ENCODE peak calls at places on chromosomes 11 and 22, in six cellular contexts. P, N, Q, I, X and M are unnamed samples.
A peak's percentile ranks its signal among the peaks of the same experiment; 100 is the strongest.

GRCh38 chr22:28074526-28074925 is 155.5 kb upstream of the PITPNB start:
- DNase-seq in P (no peak), N (no peak), Q (no peak), I (no peak), X (no peak), M (no peak)

GRCh38 chr11:110160016-110160415 is 66.8 kb downstream of the ZC3H12C start:
- DNase-seq in P (no peak), N (peak; percentile 13), Q (no peak), I (no peak), X (no peak), M (peak; percentile 44)

GRCh38 chr11:44382118-44382517 is 72.2 kb upstream of the ALX4 start:
- DNase-seq in P (no peak), N (no peak), Q (no peak), I (no peak), X (no peak), M (no peak)

GRCh38 chr22:48091060-48091650 is 1328.7 kb downstream of the TBC1D22A start:
- DNase-seq in P (no peak), N (no peak), Q (no peak), I (no peak), X (peak; percentile 18), M (no peak)

GRCh38 chr11:36008576-36008975 is 64.7 kb downstream of the LDLRAD3 start:
- DNase-seq in P (no peak), N (peak; percentile 84), Q (no peak), I (no peak), X (no peak), M (no peak)

GRCh38 chr11:91470656-91471055 is 754.0 kb upstream of the FAT3 start:
- DNase-seq in P (no peak), N (no peak), Q (no peak), I (no peak), X (no peak), M (no peak)

GRCh38 chr11:57248780-57249383 is 11.8 kb upstream of the APLNR start:
- DNase-seq in P (peak; percentile 90), N (peak; percentile 76), Q (no peak), I (peak; percentile 51), X (peak; percentile 79), M (peak; percentile 77)

GRCh38 chr11:2263724-2264360 is 6.5 kb downstream of the ASCL2 start:
- DNase-seq in P (no peak), N (no peak), Q (no peak), I (no peak), X (no peak), M (no peak)

GRCh38 chr11:19677380-19678080 is 35.1 kb upstream of the NAV2 start:
- DNase-seq in P (no peak), N (no peak), Q (no peak), I (no peak), X (no peak), M (no peak)

GRCh38 chr11:19680824-19681368 is 31.7 kb upstream of the NAV2 start:
- DNase-seq in P (no peak), N (peak; percentile 33), Q (no peak), I (no peak), X (no peak), M (no peak)

GRCh38 chr11:19683141-19683805 is 29.4 kb upstream of the NAV2 start:
- DNase-seq in P (no peak), N (peak; percentile 21), Q (no peak), I (no peak), X (peak; percentile 94), M (no peak)

GRCh38 chr11:19676508-19677379 is 35.9 kb upstream of the NAV2 start:
- DNase-seq in P (peak; percentile 27), N (peak; percentile 93), Q (no peak), I (no peak), X (peak; percentile 74), M (peak; percentile 25)

DNA sequence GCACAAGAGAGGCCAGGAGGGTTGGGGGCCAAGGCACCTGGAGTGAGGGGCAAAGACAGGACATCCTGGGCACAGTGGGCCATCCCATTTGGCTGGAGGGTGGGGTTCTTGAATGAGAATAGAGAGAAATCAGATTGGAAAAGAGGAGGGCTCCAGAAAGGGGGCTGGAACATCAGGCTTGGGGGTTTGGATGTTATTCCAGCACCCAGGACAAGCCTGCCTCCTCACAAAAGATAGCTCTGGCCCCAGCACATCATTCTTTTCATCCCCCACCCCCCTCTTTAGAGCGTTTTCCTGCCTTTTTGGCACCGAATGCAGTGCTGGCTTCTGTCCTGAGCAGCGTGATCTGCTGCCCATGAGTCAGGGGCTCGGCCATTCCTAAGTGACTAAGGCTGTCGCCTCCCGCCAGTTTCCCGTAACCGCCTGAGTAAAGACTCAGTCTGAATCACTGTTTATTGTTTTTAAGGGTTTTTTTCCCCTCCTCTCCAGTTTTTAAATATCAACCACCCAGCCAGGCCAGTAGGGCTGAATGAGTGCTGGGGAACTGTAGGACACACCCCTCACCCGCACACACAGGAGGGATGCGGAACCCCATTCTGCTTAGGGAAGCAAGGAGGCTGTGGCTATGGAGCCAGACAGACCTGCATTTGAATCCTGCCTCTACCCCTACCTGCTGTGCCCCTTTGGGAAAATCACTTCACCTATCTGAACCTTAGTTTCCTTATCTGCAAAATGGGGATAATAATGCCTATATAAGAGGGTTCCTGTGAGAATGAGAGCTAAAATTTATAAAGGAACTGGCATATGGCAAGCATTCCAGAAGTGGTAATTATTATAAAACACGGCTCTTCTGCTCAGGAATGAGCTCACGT is 32.4 kb upstream of the NAV2 start:
- DNase-seq in P (peak; percentile 59), N (peak; percentile 98), Q (peak; percentile 97), I (peak; percentile 79), X (peak; percentile 96), M (peak; percentile 98)
- TF ChIP-seq CTCF in P (no peak), N (no peak), Q (peak; percentile 12), I (no peak), X (no peak), M (peak; percentile 39)

GRCh38 chr22:37734402-37734700 is 37.5 kb downstream of the TRIOBP start:
- DNase-seq in P (no peak), N (no peak), Q (no peak), I (no peak), X (no peak), M (no peak)

GRCh38 chr22:37731804-37732471 is 35.1 kb downstream of the TRIOBP start:
- DNase-seq in P (no peak), N (no peak), Q (no peak), I (no peak), X (no peak), M (no peak)

GRCh38 chr22:37735054-37735453 is 38.2 kb downstream of the TRIOBP start:
- DNase-seq in P (peak; percentile 76), N (no peak), Q (no peak), I (peak; percentile 67), X (peak; percentile 75), M (no peak)

GRCh38 chr22:37732699-37733607 is 36.1 kb downstream of the TRIOBP start:
- DNase-seq in P (no peak), N (no peak), Q (no peak), I (no peak), X (no peak), M (no peak)

DNA sequence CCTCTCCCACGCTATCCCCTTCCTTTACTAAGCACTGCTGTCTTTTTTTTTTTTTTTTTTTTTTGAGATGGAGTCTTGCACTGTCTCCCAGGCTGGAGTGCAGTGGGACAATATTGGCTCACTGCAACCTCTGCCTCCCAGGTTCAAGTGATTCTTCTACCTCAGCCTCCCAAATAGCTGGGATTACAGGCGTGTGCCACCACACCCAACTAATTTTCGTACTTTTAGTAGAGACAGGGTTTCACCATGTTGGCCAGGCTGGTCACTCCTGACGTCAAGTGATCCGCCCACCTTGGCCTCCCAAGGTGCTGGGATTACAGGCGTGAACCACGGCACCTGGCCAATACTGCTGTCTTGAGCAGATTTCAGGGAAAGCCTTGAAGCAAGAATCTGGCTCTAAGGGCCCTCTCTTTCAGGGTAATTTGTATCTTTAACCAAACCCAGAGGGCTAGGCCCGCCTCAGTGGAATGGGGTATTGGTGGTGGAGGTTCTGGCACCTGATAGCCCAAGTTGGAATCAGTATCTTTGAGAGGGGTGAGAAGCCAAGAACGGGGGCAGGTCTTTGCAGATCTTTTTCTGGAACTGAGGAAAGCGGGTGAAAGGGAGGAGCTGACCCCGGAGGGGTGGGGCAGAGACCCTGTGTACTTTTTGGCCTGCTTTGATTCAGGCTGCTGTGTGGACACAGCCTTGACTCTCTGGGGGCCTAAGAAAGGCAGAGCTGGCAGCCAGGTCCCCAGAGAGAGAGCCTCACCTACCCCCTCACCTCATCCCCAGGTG is 37.0 kb downstream of the TRIOBP start:
- DNase-seq in P (no peak), N (no peak), Q (no peak), I (no peak), X (no peak), M (no peak)
- H3K27me3 ChIP-seq in P (peaks cover 61% of the 10 kb centered on the region), N (no peaks in the 10 kb centered on the region), Q (no peaks in the 10 kb centered on the region), I (no peaks in the 10 kb centered on the region), X (no peaks in the 10 kb centered on the region), M (no peaks in the 10 kb centered on the region)

GRCh38 chr11:516400-516799 is 9.4 kb upstream of the RNH1 start:
- DNase-seq in P (no peak), N (no peak), Q (no peak), I (no peak), X (no peak), M (no peak)

GRCh38 chr11:521179-521688 is 14.1 kb downstream of the HRAS start:
- DNase-seq in P (no peak), N (no peak), Q (no peak), I (no peak), X (no peak), M (no peak)

GRCh38 chr11:515131-515530 is 8.1 kb upstream of the RNH1 start:
- DNase-seq in P (no peak), N (no peak), Q (no peak), I (no peak), X (no peak), M (no peak)

GRCh38 chr11:518463-519202 is 11.6 kb upstream of the RNH1 start:
- DNase-seq in P (peak; percentile 89), N (peak; percentile 97), Q (peak; percentile 94), I (peak; percentile 95), X (peak; percentile 98), M (peak; percentile 92)

DNA sequence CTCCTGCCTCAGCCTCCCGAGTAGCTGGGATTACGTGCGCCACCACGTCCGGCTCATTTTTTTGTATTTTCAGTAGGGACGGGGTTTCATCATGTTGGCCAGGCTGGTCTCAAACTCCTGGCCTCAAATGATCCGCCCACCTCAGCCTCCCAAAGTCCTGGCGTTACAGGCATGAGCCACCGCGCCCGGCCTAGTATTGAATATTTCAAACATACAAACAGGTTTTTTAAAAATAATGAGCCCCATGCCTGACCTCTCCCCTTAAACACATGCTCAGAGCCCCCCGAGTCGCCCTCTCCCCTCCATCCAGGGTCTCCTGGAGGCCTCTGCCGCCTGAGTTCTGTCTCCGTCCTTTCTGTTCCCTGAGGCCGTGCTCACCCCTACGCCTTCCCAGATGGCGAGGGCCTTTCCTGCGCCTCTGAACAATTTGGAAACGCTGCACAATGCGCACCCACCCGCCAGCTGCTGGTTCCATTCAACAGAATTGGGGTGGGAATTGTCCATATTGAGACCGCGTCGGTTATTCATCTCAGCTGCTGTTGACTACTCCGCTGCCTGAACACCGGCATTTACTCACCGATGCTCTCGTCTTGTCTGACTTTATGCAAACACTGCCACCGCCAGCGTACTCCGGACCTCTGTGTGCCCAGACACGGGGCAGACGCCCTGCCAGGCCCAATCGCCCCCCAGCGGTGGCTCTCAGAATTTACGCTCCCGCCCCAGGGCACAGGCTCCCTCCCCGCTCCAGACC is 13.6 kb upstream of the RNH1 start:
- DNase-seq in P (no peak), N (no peak), Q (no peak), I (peak; percentile 50), X (no peak), M (no peak)
- H3K4me3 ChIP-seq in P (no peak overlapping the region), N (no peak overlapping the region), Q (no peak overlapping the region), I (no peak overlapping the region), X (no peak overlapping the region), M (no peak overlapping the region)

GRCh38 chr11:75240381-75241035 is at the start of gene TPBGL:
- DNase-seq in P (peak; percentile 65), N (no peak), Q (no peak), I (no peak), X (peak; percentile 63), M (no peak)

GRCh38 chr11:75242722-75243600 is 2.4 kb downstream of the TPBGL start:
- DNase-seq in P (no peak), N (no peak), Q (no peak), I (no peak), X (no peak), M (no peak)

GRCh38 chr11:75239551-75240290 is 853 bp upstream of the TPBGL start:
- DNase-seq in P (peak; percentile 57), N (no peak), Q (no peak), I (no peak), X (no peak), M (no peak)

GRCh38 chr11:75241906-75242644 is 1.5 kb downstream of the TPBGL start:
- DNase-seq in P (peak; percentile 34), N (no peak), Q (no peak), I (no peak), X (no peak), M (no peak)

DNA sequence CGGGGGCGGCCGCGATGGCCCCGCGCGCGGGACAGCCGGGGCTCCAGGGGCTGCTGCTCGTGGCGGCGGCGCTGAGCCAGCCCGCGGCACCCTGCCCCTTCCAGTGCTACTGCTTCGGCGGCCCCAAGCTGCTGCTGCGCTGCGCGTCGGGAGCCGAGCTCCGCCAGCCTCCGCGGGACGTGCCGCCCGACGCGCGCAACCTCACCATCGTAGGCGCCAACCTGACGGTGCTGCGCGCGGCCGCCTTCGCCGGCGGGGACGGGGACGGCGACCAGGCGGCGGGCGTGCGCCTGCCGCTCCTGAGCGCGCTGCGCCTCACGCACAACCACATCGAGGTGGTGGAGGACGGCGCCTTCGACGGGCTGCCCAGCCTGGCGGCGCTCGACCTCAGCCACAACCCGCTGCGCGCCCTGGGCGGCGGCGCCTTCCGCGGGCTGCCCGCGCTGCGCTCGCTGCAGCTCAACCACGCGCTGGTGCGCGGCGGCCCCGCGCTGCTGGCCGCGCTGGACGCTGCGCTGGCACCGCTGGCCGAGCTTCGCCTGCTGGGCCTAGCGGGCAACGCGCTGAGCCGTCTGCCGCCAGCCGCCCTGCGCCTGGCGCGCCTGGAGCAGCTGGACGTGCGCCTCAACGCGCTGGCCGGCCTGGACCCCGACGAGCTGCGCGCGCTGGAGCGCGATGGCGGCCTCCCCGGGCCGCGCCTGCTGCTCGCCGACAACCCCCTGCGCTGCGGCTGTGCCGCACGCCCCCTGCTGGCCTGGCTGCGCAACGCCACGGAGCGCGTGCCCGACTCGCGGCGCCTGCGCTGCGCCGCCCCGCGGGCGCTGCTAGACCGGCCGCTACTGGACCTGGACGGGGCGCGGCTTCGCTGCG is 697 bp downstream of the TPBGL start:
- DNase-seq in P (peak; percentile 84), N (peak; percentile 85), Q (peak; percentile 39), I (peak; percentile 89), X (peak; percentile 85), M (peak; percentile 74)
- TF ChIP-seq CTCF in P (peak; percentile 49), N (peak; percentile 61), Q (peak; percentile 31), I (peak; percentile 81), X (no peak), M (peak; percentile 57)